ENCODE peak calls at places on chromosomes 3 and 15, in eight cellular contexts. L is HFFc6, D is ovary, T is choroid plexus epithelial cell, K is progenitor cell of endocrine pancreas, W is AG04450, B is foreskin keratinocyte, P is fibroblast of lung. M is an unnamed sample.

GRCh38 chr3:123655400-123655799 is 70.5 kb upstream of the HACD2 start:
- DNase-seq in P (no peak), B (no peak), L (no peak), W (no peak), K (no peak), D (no peak), T (peak), M (no peak)

GRCh38 chr3:159971311-159971710 is 17.3 kb upstream of the IL12A start:
- DNase-seq in B (no peak), P (no peak), W (no peak), K (no peak), L (no peak), T (no peak), D (no peak), M (no peak)

GRCh38 chr3:53801319-53801718 is 44.9 kb downstream of the CHDH start:
- DNase-seq in B (no peak), L (no peak), K (no peak), W (no peak), T (no peak), D (no peak), P (no peak), M (no peak)

GRCh38 chr3:183468424-183468823 is 40.0 kb upstream of the MCF2L2 start:
- DNase-seq in D (no peak), L (no peak), W (no peak), T (no peak), P (no peak), K (no peak), B (no peak), M (no peak)

GRCh38 chr15:68081869-68082505 is 27.9 kb downstream of the PIAS1 start:
- DNase-seq in L (no peak), P (no peak), T (no peak), K (no peak), D (no peak), B (no peak), W (no peak), M (no peak)

GRCh38 chr3:55090746-55091145 is 162.9 kb upstream of the LRTM1 start:
- DNase-seq in T (no peak), W (no peak), P (no peak), K (no peak), L (no peak), D (no peak), B (no peak), M (no peak)

GRCh38 chr3:46981932-46982471 is 2.5 kb downstream of the NBEAL2 start:
- DNase-seq in W (no peak), T (no peak), K (no peak), P (no peak), D (no peak), B (peak), L (no peak), M (no peak)

GRCh38 chr3:172040976-172041963 is 1.9 kb downstream of the FNDC3B start:
- DNase-seq in T (peak), K (no peak), L (peak), W (no peak), D (peak), B (peak), P (peak), M (no peak)

GRCh38 chr3:35721628-35722027 is 82.3 kb downstream of the ARPP21 start:
- DNase-seq in T (no peak), B (no peak), L (no peak), K (no peak), P (peak), W (no peak), D (no peak), M (no peak)

GRCh38 chr3:40312661-40313226 is 3.2 kb downstream of the EIF1B start:
- DNase-seq in P (peak), L (peak), D (no peak), T (peak), B (no peak), K (no peak), W (no peak), M (no peak)

GRCh38 chr15:48283361-48284157 is 47.7 kb upstream of the DUT start:
- DNase-seq in P (peak), L (no peak), W (no peak), D (no peak), K (no peak), B (no peak), T (peak), M (no peak)

GRCh38 chr15:88267720-88268119 is 11.2 kb upstream of the NTRK3 start:
- DNase-seq in W (no peak), K (no peak), L (no peak), P (peak), T (no peak), B (no peak), D (no peak), M (no peak)

GRCh38 chr15:77819271-77819806 is 186.6 kb upstream of the LINGO1 start:
- DNase-seq in P (no peak), D (no peak), K (peak), B (no peak), L (no peak), W (no peak), T (no peak), M (no peak)

GRCh38 chr3:29064085-29064484 is 216.8 kb upstream of the RBMS3 start:
- DNase-seq in P (peak), D (no peak), K (no peak), T (peak), B (peak), W (peak), L (peak), M (no peak)

GRCh38 chr3:155465664-155466063 is 172.2 kb upstream of the STRIT1 start:
- DNase-seq in W (no peak), D (no peak), L (no peak), B (no peak), K (no peak), P (no peak), T (no peak), M (no peak)

GRCh38 chr3:192514081-192514753 is 213.1 kb downstream of the FGF12 start:
- DNase-seq in D (no peak), L (no peak), K (peak), T (peak), P (peak), B (peak), W (no peak), M (peak)

GRCh38 chr3:81761904-81762565 is 590 bp upstream of the GBE1 start:
- DNase-seq in P (peak), K (no peak), D (no peak), B (no peak), T (no peak), L (no peak), W (no peak), M (no peak)

GRCh38 chr3:49165771-49166751 is at the start of gene CCDC71:
- DNase-seq in B (peak), T (peak), W (peak), L (peak), D (peak), P (peak), K (peak), M (no peak)

GRCh38 chr3:79366414-79366813 is 401.4 kb downstream of the ROBO1 start:
- DNase-seq in P (peak), W (no peak), L (no peak), B (no peak), T (no peak), D (no peak), K (no peak), M (no peak)

GRCh38 chr15:69997701-69998273 is 99.9 kb downstream of the TLE3 start:
- DNase-seq in K (no peak), W (no peak), B (peak), P (peak), T (peak), L (no peak), D (no peak), M (no peak)

GRCh38 chr3:145531548-145531947 is 629.4 kb downstream of the PLOD2 start:
- DNase-seq in W (no peak), P (no peak), T (no peak), K (no peak), D (no peak), B (no peak), L (no peak), M (no peak)

GRCh38 chr3:74343391-74343790 is 271.1 kb downstream of the CNTN3 start:
- DNase-seq in P (no peak), D (no peak), B (no peak), W (no peak), K (no peak), L (no peak), T (no peak), M (no peak)

GRCh38 chr3:98732239-98733054 is 30.7 kb upstream of the ST3GAL6 start:
- DNase-seq in K (peak), T (peak), D (peak), W (no peak), P (peak), L (no peak), B (no peak), M (peak)

GRCh38 chr15:34616613-34617012 is 33.2 kb upstream of the GOLGA8B start:
- DNase-seq in P (peak), T (peak), L (peak), K (no peak), W (no peak), B (peak), D (no peak), M (no peak)

GRCh38 chr3:124780356-124780755 is 50.1 kb downstream of the UMPS start:
- DNase-seq in T (peak), K (no peak), W (no peak), D (peak), P (peak), B (peak), L (peak), M (no peak)

GRCh38 chr3:69020424-69020823 is 6.9 kb upstream of the EOGT start:
- DNase-seq in D (no peak), P (no peak), K (no peak), W (no peak), L (no peak), T (peak), B (no peak), M (no peak)

GRCh38 chr3:38475716-38476115 is 20.4 kb upstream of the EXOG start:
- DNase-seq in L (no peak), D (no peak), P (no peak), B (no peak), T (no peak), W (no peak), K (no peak), M (no peak)

GRCh38 chr15:41231536-41231935 is 468 bp downstream of the CHP1 start:
- DNase-seq in P (no peak), T (no peak), K (no peak), D (no peak), W (no peak), L (no peak), B (no peak), M (no peak)

GRCh38 chr3:159600291-159600690 is 388.3 kb upstream of the IL12A start:
- DNase-seq in T (peak), B (no peak), K (no peak), P (no peak), D (no peak), W (no peak), L (no peak), M (no peak)

GRCh38 chr3:52093751-52094525 is 37.6 kb upstream of the DUSP7 start:
- DNase-seq in D (no peak), P (peak), T (peak), W (no peak), K (no peak), L (peak), B (no peak), M (no peak)

GRCh38 chr3:189123595-189124387 is 48.0 kb upstream of the TPRG1 start:
- DNase-seq in P (peak), B (no peak), L (no peak), W (no peak), D (peak), K (no peak), T (no peak), M (no peak)

GRCh38 chr3:113985526-113985925 is 37.7 kb downstream of the ZDHHC23 start:
- DNase-seq in P (no peak), L (no peak), D (no peak), B (no peak), W (no peak), K (no peak), T (peak), M (no peak)

GRCh38 chr15:41018534-41018933 is 65.3 kb downstream of the CHAC1 start:
- DNase-seq in B (peak), P (peak), K (no peak), W (no peak), D (no peak), T (peak), L (no peak), M (no peak)

GRCh38 chr15:24764375-24765171 is 89.0 kb downstream of the NPAP1 start:
- DNase-seq in P (no peak), T (no peak), D (no peak), B (no peak), W (no peak), K (no peak), L (no peak), M (no peak)

GRCh38 chr3:43951813-43952212 is 261.1 kb downstream of the ABHD5 start:
- DNase-seq in P (no peak), B (no peak), D (no peak), W (no peak), L (no peak), T (no peak), K (no peak), M (no peak)

GRCh38 chr3:43950775-43951174 is 260.0 kb downstream of the ABHD5 start:
- DNase-seq in D (no peak), P (no peak), W (no peak), T (no peak), K (no peak), B (no peak), L (no peak), M (no peak)

GRCh38 chr3:43954321-43954720 is 263.6 kb downstream of the ABHD5 start:
- DNase-seq in B (no peak), L (no peak), T (no peak), D (no peak), K (no peak), P (no peak), W (no peak), M (no peak)

GRCh38 chr3:43953375-43953774 is 262.6 kb downstream of the ABHD5 start:
- DNase-seq in P (no peak), T (no peak), D (no peak), W (no peak), K (no peak), L (no peak), B (no peak), M (no peak)

DNA sequence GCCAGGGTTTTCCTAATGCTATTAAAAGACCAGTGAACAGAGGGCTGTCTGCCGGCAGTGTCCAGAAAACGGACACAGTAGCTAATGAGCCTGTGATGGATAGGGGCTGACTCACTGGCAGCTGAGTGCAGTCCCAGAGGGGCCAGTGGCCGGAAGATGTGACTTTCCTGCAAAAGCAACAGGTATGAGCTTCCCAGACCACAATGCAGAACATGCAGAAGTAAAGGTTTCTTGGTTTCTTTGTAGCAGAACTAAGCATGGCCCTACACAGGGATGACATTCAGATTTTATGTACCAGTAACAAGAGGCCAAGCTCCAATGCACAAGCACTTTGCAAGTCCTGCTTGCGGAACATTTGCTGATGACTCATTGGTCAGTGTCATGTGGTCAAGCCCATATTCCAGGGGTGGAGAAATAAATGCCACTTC is 263.1 kb downstream of the ABHD5 start:
- DNase-seq in W (peak), L (peak), K (no peak), P (peak), T (peak), B (no peak), D (no peak), M (no peak)
- TF ChIP-seq CTCF in W (no peak), L (no peak), K (no peak), P (no peak), T (no peak), B (no peak), D (no peak), M (no peak)

GRCh38 chr3:157347577-157348303 is 88.9 kb upstream of the PTX3 start:
- DNase-seq in W (no peak), B (no peak), K (no peak), T (peak), P (no peak), L (no peak), D (no peak), M (no peak)
- TF ChIP-seq CTCF in W (peak), B (peak), K (peak), T (peak), P (peak), L (peak), D (no peak), M (peak)

GRCh38 chr3:100260685-100261480 is at the start of gene TBC1D23:
- DNase-seq in P (peak), W (peak), D (peak), L (peak), K (peak), T (peak), B (peak), M (peak)
- TF ChIP-seq CTCF in P (no peak), W (peak), D (no peak), L (peak), K (no peak), T (no peak), B (peak), M (peak)

DNA sequence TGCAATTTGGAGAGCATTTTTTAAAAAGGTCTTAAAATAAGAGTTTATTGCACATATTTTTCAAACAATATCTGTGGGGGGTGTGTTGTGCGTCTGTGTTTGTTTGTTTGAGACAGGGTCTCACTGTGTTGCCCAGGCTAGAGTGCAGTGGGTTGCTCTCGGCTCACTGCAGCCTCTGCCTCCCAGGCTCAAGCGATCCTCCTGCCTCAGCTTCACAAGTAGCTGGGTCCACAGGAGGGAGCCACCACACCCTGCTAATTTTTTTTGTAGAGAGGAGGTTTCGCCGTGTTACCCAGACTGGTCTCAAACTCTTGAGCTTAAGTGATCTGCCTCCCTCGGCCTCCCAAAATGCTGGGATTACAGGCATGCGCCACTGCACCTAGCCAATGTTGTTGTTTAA is 2.7 kb downstream of the MLF1 start:
- DNase-seq in T (peak), L (no peak), K (no peak), D (no peak), B (no peak), P (no peak), W (no peak), M (no peak)
- TF ChIP-seq CTCF in T (no peak), L (peak), K (no peak), D (no peak), B (peak), P (no peak), W (no peak), M (no peak)

GRCh38 chr15:95287774-95288173 is 1042.7 kb upstream of the NR2F2 start:
- DNase-seq in K (no peak), L (no peak), T (peak), B (peak), D (peak), W (no peak), P (peak), M (no peak)

GRCh38 chr15:95286911-95287769 is 1043.4 kb upstream of the NR2F2 start:
- DNase-seq in L (no peak), W (no peak), K (no peak), T (peak), P (peak), D (no peak), B (no peak), M (no peak)

GRCh38 chr15:95286316-95286880 is 1044.1 kb upstream of the NR2F2 start:
- DNase-seq in D (peak), P (no peak), K (no peak), T (no peak), W (no peak), B (no peak), L (no peak), M (no peak)

GRCh38 chr15:95284487-95284886 is 1046.0 kb upstream of the NR2F2 start:
- DNase-seq in P (no peak), K (no peak), D (no peak), B (no peak), W (no peak), T (no peak), L (no peak), M (no peak)

DNA sequence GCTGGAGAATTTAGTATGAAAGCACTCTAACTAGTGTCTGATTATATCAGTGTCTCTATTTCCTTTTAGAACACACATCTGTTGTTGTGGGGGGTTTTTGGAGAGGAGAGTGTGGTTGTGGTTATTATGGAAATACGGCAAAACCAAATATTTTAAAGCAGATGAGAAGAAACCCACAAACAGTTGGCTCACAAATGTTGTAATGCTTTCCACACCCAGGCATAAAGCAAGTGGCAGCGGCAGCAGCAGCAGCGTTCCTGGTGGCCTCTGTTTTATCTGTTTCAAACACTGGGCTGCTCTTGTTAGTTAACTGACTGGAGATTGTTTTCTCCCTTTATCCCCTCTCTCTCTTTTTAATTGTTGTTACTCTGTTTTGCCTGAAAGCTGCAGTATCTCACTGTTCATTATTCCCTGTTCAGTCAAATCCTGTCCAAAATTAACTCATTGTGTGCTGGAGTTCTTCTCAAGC is 1045.5 kb upstream of the NR2F2 start:
- DNase-seq in T (peak), P (peak), L (peak), B (no peak), W (no peak), K (no peak), D (peak), M (no peak)
- TF ChIP-seq CTCF in T (peak), P (peak), L (peak), B (no peak), W (peak), K (peak), D (no peak), M (peak)

GRCh38 chr3:128665362-128666021 is 14.9 kb upstream of the RPN1 start:
- DNase-seq in T (peak), B (no peak), K (no peak), L (no peak), P (no peak), W (no peak), D (no peak), M (no peak)
- TF ChIP-seq CTCF in T (peak), B (peak), K (no peak), L (peak), P (peak), W (no peak), D (no peak), M (no peak)

GRCh38 chr3:8283180-8283579 is 218.4 kb upstream of the LMCD1 start:
- DNase-seq in W (no peak), P (no peak), T (no peak), L (no peak), D (no peak), K (no peak), B (no peak), M (no peak)

GRCh38 chr3:8282541-8283165 is 219.0 kb upstream of the LMCD1 start:
- DNase-seq in K (no peak), B (no peak), L (no peak), W (no peak), D (no peak), T (no peak), P (no peak), M (no peak)

GRCh38 chr3:8280161-8280560 is 221.5 kb upstream of the LMCD1 start:
- DNase-seq in T (no peak), D (no peak), W (no peak), B (no peak), P (no peak), L (no peak), K (no peak), M (no peak)

GRCh38 chr3:8278448-8278847 is 223.2 kb upstream of the LMCD1 start:
- DNase-seq in B (no peak), D (no peak), K (no peak), P (no peak), W (no peak), L (no peak), T (no peak), M (no peak)

GRCh38 chr3:8279476-8279875 is 222.1 kb upstream of the LMCD1 start:
- DNase-seq in B (no peak), T (no peak), K (no peak), D (no peak), W (no peak), L (no peak), P (no peak), M (no peak)
- TF ChIP-seq CTCF in B (no peak), T (no peak), K (no peak), D (no peak), W (no peak), L (no peak), P (no peak), M (no peak)

DNA sequence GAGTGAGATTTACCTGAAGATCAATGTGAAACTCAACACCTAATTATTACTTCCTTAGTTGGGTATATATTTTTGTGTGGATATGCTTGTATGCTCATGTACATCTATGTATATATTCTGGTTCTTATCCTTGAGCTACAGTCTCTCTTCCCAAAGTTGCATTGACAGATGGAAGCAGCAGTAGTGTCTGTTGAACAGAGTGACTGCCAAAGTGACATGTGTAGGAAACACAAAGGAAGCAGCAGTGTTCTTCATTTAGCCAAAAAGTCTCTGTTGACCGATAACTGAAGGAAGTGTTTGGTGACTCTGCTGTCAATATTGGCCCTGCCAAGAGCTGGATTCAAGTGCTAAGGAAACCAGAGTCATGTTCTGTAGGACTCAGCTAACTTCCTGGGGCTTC is 123.8 kb downstream of the C3orf70 start:
- DNase-seq in L (no peak), B (no peak), K (no peak), D (no peak), W (no peak), T (no peak), P (no peak), M (no peak)
- TF ChIP-seq CTCF in L (no peak), B (no peak), K (no peak), D (no peak), W (no peak), T (no peak), P (no peak), M (no peak)

M was measured in type B pancreatic cell.